ENCODE peak calls at places on chromosomes 7 and 10, in seven cellular contexts. J is NCI-H774, O is mucosa of descending colon, R is NCI-H226, Z is NCI-H1105, Q is fibroblast of villous mesenchyme, E is fibroblast of pulmonary artery. K is an unnamed sample.
A peak's percentile ranks its signal among the peaks of the same experiment; 100 is the strongest.

GRCh38 chr7:84675633-84676034 is 481.0 kb upstream of the SEMA3A start:
- DNase-seq in J (no peak), O (no peak), R (peak; percentile 32), Z (no peak), Q (no peak), E (no peak), K (no peak)

GRCh38 chr10:48705407-48705938 is 20.8 kb downstream of the WDFY4 start:
- DNase-seq in J (peak; percentile 73), O (no peak), R (no peak), Z (no peak), Q (no peak), E (no peak), K (no peak)

GRCh38 chr10:95640891-95641315 is 15.6 kb downstream of the ALDH18A1 start:
- DNase-seq in J (no peak), O (no peak), R (no peak), Z (no peak), Q (no peak), E (no peak), K (no peak)

GRCh38 chr10:124067825-124068400 is 25.5 kb downstream of the CHST15 start:
- DNase-seq in J (no peak), O (no peak), R (no peak), Z (no peak), Q (no peak), E (no peak), K (no peak)

GRCh38 chr10:13776861-13777301 is 190.1 kb downstream of the PRPF18 start:
- DNase-seq in J (no peak), O (no peak), R (peak; percentile 65), Z (no peak), Q (peak; percentile 71), E (peak; percentile 48), K (peak; percentile 66)

GRCh38 chr7:47078241-47078640 is 503.7 kb downstream of the TNS3 start:
- DNase-seq in J (no peak), O (no peak), R (peak; percentile 33), Z (no peak), Q (no peak), E (peak; percentile 31), K (no peak)

GRCh38 chr7:68622500-68622899 is 975.8 kb upstream of the AUTS2 start:
- DNase-seq in J (peak; percentile 16), O (no peak), R (no peak), Z (no peak), Q (no peak), E (no peak), K (no peak)

GRCh38 chr7:6015917-6016652 is 7.0 kb downstream of the AIMP2 start:
- DNase-seq in J (no peak), O (no peak), R (peak; percentile 23), Z (peak; percentile 10), Q (peak; percentile 95), E (peak; percentile 89), K (no peak)

GRCh38 chr7:156650042-156650441 is 9.5 kb downstream of the RNF32 start:
- DNase-seq in J (no peak), O (peak; percentile 71), R (no peak), Z (no peak), Q (peak; percentile 21), E (peak; percentile 21), K (no peak)